ENCODE peak calls at places on chromosomes 13 and 19, in four cellular contexts. K is A549, U is ovary, A is body of pancreas. P is an unnamed sample. For H3K9me3, the result is how much of the 10 kb centered on the place peaks cover.

GRCh38 chr13:112875627-112876026 is 93.4 kb upstream of the MCF2L start:
- DNase-seq in K (no peak), U (peak), A (no peak), P (no peak)

GRCh38 chr19:38277969-38278680 is 13.8 kb downstream of the SPINT2 start:
- DNase-seq in K (no peak), U (peak), A (peak), P (peak)

GRCh38 chr13:68810660-68811059 is 1297.0 kb upstream of the ATXN8OS start:
- DNase-seq in K (no peak), U (no peak), A (no peak), P (no peak)

GRCh38 chr13:34416833-34417425 is 525.1 kb upstream of the NBEA start:
- DNase-seq in K (no peak), U (peak), A (no peak), P (peak)

GRCh38 chr19:1068111-1069001 is 1.4 kb downstream of the ARHGAP45 start:
- DNase-seq in K (no peak), U (peak), A (no peak), P (no peak)

GRCh38 chr13:36030670-36031331 is 100.4 kb downstream of the DCLK1 start:
- DNase-seq in K (no peak), U (no peak), A (no peak), P (no peak)

GRCh38 chr19:1076951-1077350 is 10.0 kb downstream of the ARHGAP45 start:
- DNase-seq in K (no peak), U (no peak), A (no peak), P (no peak)

GRCh38 chr19:54390942-54391577 is 24.2 kb upstream of the TTYH1 start:
- DNase-seq in K (no peak), U (peak), A (peak), P (peak)

GRCh38 chr19:1112254-1113208 is 8.7 kb downstream of the GPX4 start:
- DNase-seq in K (no peak), U (peak), A (peak), P (peak)

GRCh38 chr13:58999851-59000250 is 1163.9 kb downstream of the DIAPH3 start:
- DNase-seq in K (no peak), U (no peak), A (no peak), P (no peak)

GRCh38 chr19:7356899-7357627 is 8.3 kb downstream of the ARHGEF18 start:
- DNase-seq in K (no peak), U (no peak), A (no peak), P (peak)

GRCh38 chr19:29245221-29245620 is 32.3 kb upstream of the UQCRFS1 start:
- DNase-seq in K (no peak), U (no peak), A (no peak), P (peak)

GRCh38 chr13:47216176-47216822 is 319.4 kb upstream of the HTR2A start:
- DNase-seq in K (no peak), U (no peak), A (no peak), P (no peak)

GRCh38 chr19:34359954-34360315 is 5.1 kb upstream of the GPI start:
- DNase-seq in K (no peak), U (no peak), A (no peak), P (no peak)

GRCh38 chr13:63517376-63517775 is 2101.7 kb upstream of the PCDH20 start:
- DNase-seq in K (no peak), U (no peak), A (no peak), P (no peak)

GRCh38 chr13:30408319-30409101 is 13.8 kb upstream of the UBE2L5 start:
- DNase-seq in K (peak), U (peak), A (peak), P (peak)

GRCh38 chr19:13640611-13641010 is 123.7 kb upstream of the MRI1 start:
- DNase-seq in K (no peak), U (no peak), A (no peak), P (no peak)

GRCh38 chr19:43901395-43902390 is 33.4 kb downstream of the ZNF45 start:
- DNase-seq in K (peak), U (peak), A (peak), P (peak)

GRCh38 chr19:43895727-43896126 is 39.4 kb downstream of the ZNF45 start:
- DNase-seq in K (no peak), U (no peak), A (no peak), P (no peak)
- H3K9me3 ChIP-seq in K (half or more), U (under half), A (under half), P (under half)

GRCh38 chr19:16265205-16265604 is 59.4 kb upstream of the KLF2 start:
- DNase-seq in K (no peak), U (no peak), A (no peak), P (no peak)
- H3K9me3 ChIP-seq in K (under half), U (under half), A (under half), P (under half)

DNA sequence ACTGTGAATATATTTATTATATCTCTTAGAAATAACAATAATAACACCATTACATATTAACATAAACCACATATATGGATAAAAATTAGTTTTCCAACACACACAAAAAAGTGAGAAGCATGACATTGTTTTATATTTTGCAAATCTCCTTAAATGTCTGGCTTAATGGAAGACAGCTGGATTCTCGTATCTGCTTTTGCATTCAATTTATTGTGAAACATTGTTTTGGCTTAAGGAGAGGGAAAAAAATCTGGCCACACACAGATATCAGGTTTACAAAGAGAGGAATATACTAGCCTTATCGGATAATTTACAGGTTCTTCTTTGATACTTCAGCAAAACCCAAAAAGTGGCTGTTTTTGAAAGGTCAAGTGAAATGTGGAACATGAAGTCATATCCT is 523.4 kb upstream of the ARGLU1 start:
- DNase-seq in K (no peak), U (no peak), A (no peak), P (no peak)
- H3K9me3 ChIP-seq in K (under half), U (under half), A (under half), P (under half)

GRCh38 chr19:50535672-50536071 is 22.0 kb upstream of the ASPDH start:
- DNase-seq in K (no peak), U (no peak), A (no peak), P (no peak)
- H3K9me3 ChIP-seq in K (under half), U (under half), A (under half), P (under half)

GRCh38 chr19:11651062-11651461 is 53.8 kb downstream of the ZNF627 start:
- DNase-seq in K (no peak), U (no peak), A (no peak), P (no peak)
- H3K9me3 ChIP-seq in K (under half), U (under half), A (under half), P (under half)

GRCh38 chr19:43906774-43907173 is 28.3 kb downstream of the ZNF45 start:
- DNase-seq in K (no peak), U (no peak), A (no peak), P (no peak)

GRCh38 chr19:43905897-43906296 is 29.2 kb downstream of the ZNF45 start:
- DNase-seq in K (no peak), U (no peak), A (no peak), P (no peak)

GRCh38 chr19:43902399-43902798 is 32.7 kb downstream of the ZNF45 start:
- DNase-seq in K (no peak), U (no peak), A (no peak), P (no peak)
- H3K9me3 ChIP-seq in K (half or more), U (under half), A (under half), P (under half)

GRCh38 chr13:21436582-21436981 is 22.5 kb downstream of the ZDHHC20 start:
- DNase-seq in K (no peak), U (no peak), A (no peak), P (no peak)
- H3K9me3 ChIP-seq in K (under half), U (under half), A (under half), P (under half)

GRCh38 chr19:51146751-51147150 is 4.7 kb downstream of the SIGLEC7 start:
- DNase-seq in K (no peak), U (no peak), A (no peak), P (no peak)

GRCh38 chr19:51147663-51148062 is 5.6 kb downstream of the SIGLEC7 start:
- DNase-seq in K (no peak), U (no peak), A (no peak), P (no peak)

GRCh38 chr19:51144482-51145045 is 2.5 kb downstream of the SIGLEC7 start:
- DNase-seq in K (no peak), U (no peak), A (no peak), P (no peak)

GRCh38 chr19:51143486-51143885 is 1.4 kb downstream of the SIGLEC7 start:
- DNase-seq in K (no peak), U (no peak), A (no peak), P (no peak)

DNA sequence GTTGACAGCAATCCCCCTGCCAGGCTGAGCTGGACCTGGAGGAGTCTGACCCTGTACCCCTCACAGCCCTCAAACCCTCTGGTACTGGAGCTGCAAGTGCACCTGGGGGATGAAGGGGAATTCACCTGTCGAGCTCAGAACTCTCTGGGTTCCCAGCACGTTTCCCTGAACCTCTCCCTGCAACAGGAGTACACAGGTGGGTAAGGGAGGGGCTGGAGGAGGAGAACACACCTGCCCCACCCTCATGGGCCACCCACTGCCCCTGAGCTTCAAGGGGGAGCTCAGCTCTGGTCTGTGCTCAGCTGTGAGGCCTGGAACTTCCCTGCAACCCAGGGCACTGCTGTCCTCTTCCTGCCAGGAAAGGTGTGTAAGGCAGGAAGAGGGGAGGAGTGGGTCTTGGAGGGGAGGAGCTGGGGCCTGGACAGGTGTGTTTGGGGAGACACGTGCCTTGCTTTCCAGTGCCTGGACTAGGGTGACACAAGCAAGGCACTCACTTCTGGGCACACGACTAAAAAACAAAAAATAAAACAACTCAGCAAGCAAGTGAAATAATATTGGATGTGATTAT is 3.9 kb downstream of the SIGLEC7 start:
- DNase-seq in K (no peak), U (no peak), A (no peak), P (no peak)
- H3K9me3 ChIP-seq in K (under half), U (under half), A (under half), P (under half)